ENCODE peak calls at places on chromosomes 11 and 22, in four cellular contexts. A, C, E and D are unnamed samples.

GRCh38 chr11:104043678-104044239 is 7.3 kb downstream of the DDI1 start:
- DNase-seq in A (no peak), E (no peak), C (peak), D (no peak)

GRCh38 chr11:9711454-9712307 is 47.8 kb downstream of the SWAP70 start:
- DNase-seq in A (no peak), C (no peak), E (no peak), D (no peak)

GRCh38 chr11:65492637-65493366 is 6.0 kb upstream of the MALAT1 start:
- DNase-seq in E (no peak), A (peak), C (peak), D (no peak)

GRCh38 chr22:31044262-31044861 is 36.8 kb upstream of the SMTN start:
- DNase-seq in C (peak), E (no peak), A (peak), D (no peak)

GRCh38 chr22:26990503-26991189 is 333.3 kb downstream of the MIAT start:
- DNase-seq in A (no peak), E (no peak), C (no peak), D (no peak)

GRCh38 chr22:35900483-35901168 is 128.0 kb downstream of the RBFOX2 start:
- DNase-seq in E (no peak), C (peak), A (peak), D (no peak)

GRCh38 chr11:25910090-25910489 is 421.8 kb upstream of the ANO3 start:
- DNase-seq in A (no peak), C (no peak), E (no peak), D (no peak)

GRCh38 chr22:22709719-22710445 is 65.5 kb downstream of the GGTLC2 start:
- DNase-seq in C (no peak), E (no peak), A (peak), D (no peak)

GRCh38 chr11:19633276-19633675 is 79.4 kb upstream of the NAV2 start:
- DNase-seq in E (no peak), A (no peak), C (peak), D (no peak)

GRCh38 chr22:20408891-20409290 is 14.9 kb downstream of the ZNF74 start:
- DNase-seq in A (peak), E (no peak), C (no peak), D (no peak)

GRCh38 chr22:49964136-49964492 is 3.5 kb downstream of the PIM3 start:
- DNase-seq in E (peak), A (no peak), C (no peak), D (no peak)

GRCh38 chr11:117676501-117676900 is 120.5 kb downstream of the DSCAML1 start:
- DNase-seq in C (no peak), E (no peak), A (no peak), D (no peak)

GRCh38 chr11:59206635-59207034 is 6.1 kb downstream of the MPEG1 start:
- DNase-seq in A (peak), C (peak), E (no peak), D (peak)

GRCh38 chr22:48253136-48253535 is 1490.7 kb downstream of the TBC1D22A start:
- DNase-seq in C (no peak), E (no peak), A (no peak), D (no peak)

GRCh38 chr11:74754507-74755255 is 6.0 kb downstream of the RNF169 start:
- DNase-seq in C (peak), E (no peak), A (no peak), D (no peak)

GRCh38 chr11:2781413-2782274 is 81.8 kb upstream of the KCNQ1OT1 start:
- DNase-seq in E (no peak), C (no peak), A (peak), D (peak)

GRCh38 chr11:91946397-91947090 is 278.1 kb upstream of the FAT3 start:
- DNase-seq in E (no peak), C (no peak), A (no peak), D (no peak)

GRCh38 chr11:12017243-12017678 is 8.8 kb upstream of the DKK3 start:
- DNase-seq in C (peak), A (no peak), E (no peak), D (no peak)

GRCh38 chr11:117902001-117902855 is 25.8 kb upstream of the FXYD6 start:
- DNase-seq in A (peak), E (no peak), C (no peak), D (no peak)

GRCh38 chr22:46774456-46775363 is 12.3 kb downstream of the TBC1D22A start:
- DNase-seq in A (no peak), C (no peak), E (no peak), D (no peak)

GRCh38 chr11:33505140-33505539 is 195.5 kb downstream of the C11orf91 start:
- DNase-seq in C (no peak), A (no peak), E (no peak), D (no peak)
- TF ChIP-seq CTCF in C (no peak), A (no peak), E (no peak), D (no peak)

GRCh38 chr11:134727204-134727603 is 315.2 kb upstream of the B3GAT1 start:
- DNase-seq in A (no peak), E (no peak), C (no peak), D (no peak)
- TF ChIP-seq CTCF in A (no peak), E (no peak), C (no peak), D (no peak)

DNA sequence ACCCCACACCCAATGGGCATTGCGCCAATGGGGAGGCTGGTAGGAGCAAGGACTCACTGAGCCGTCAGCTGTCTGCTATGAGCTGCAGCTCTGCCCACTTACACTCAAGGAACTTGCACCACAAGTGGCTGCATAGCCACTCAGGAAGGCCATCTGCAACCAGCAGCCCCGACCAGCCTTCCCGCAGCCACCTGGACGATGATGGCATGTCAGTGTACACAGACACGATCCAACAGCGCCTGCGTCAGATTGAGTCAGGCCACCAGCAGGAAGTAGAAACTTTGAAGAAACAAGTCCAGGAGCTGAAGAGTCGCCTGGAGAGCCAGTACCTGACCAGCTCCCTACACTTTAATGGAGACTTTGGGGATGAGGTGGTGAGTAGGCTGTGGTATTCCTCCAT is 59.8 kb upstream of the HORMAD2 start:
- DNase-seq in A (no peak), E (no peak), C (no peak), D (no peak)
- TF ChIP-seq CTCF in A (no peak), E (no peak), C (no peak), D (no peak)

GRCh38 chr11:71062199-71062598 is 190.2 kb downstream of the SHANK2 start:
- DNase-seq in C (no peak), A (peak), E (no peak), D (no peak)
- TF ChIP-seq CTCF in C (no peak), A (peak), E (no peak), D (no peak)

DNA sequence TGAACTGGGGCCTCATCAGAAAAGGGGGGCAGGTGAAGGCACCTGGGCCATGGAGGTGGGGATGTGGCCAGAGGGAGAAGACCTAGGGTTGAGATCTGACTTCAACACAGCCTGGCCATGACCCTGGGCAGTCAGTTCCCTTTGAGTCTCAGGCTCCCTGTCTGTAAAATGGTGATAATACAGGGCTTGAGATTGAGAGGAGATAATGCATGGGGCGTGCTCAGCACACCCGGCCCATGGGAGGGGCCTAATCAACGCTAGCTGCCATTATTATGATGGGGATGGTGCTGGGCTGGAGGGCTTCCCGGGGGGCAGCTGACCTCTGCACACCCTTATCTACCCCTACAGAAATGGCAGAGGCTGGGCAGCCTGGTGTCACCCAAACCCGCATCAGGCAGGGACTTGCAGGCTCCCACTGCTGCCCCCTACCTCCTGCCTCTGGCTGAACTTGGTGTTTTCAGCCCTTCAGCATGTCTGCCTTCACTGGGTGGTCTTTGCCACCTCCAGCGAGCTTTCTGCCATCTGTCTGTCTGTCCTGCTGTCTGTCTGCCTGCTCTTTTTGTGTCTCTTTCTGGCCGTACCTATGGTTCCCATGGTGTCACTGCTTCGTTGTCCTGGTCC is 84.5 kb downstream of the CACNA1I start:
- DNase-seq in E (no peak), C (no peak), A (peak), D (no peak)
- TF ChIP-seq CTCF in E (no peak), C (no peak), A (peak), D (no peak)

GRCh38 chr11:45021692-45022130 is 71.0 kb upstream of the TP53I11 start:
- DNase-seq in E (no peak), C (peak), A (peak), D (peak)
- TF ChIP-seq CTCF in E (no peak), C (no peak), A (no peak), D (no peak)